ENCODE peak calls at places on chromosome 11, in five cellular contexts. L, A, E, N and M are unnamed samples.
A peak's percentile ranks its signal among the peaks of the same experiment; 100 is the strongest.

GRCh38 chr11:19903620-19904069 is 191.0 kb downstream of the NAV2 start:
- DNase-seq in E (peak; percentile 12), N (no peak), A (peak; percentile 74), L (peak; percentile 80), M (peak; percentile 18)

GRCh38 chr11:92163879-92164278 is 60.7 kb upstream of the FAT3 start:
- DNase-seq in L (no peak), N (no peak), E (no peak), A (no peak), M (no peak)

GRCh38 chr11:8777907-8778767 is 95.5 kb downstream of the RPL27A start:
- DNase-seq in N (no peak), E (no peak), L (no peak), A (peak; percentile 45), M (no peak)

GRCh38 chr11:86800076-86800955 is at the start of gene PRSS23:
- DNase-seq in L (peak; percentile 68), N (peak; percentile 79), A (peak; percentile 61), E (no peak), M (no peak)

GRCh38 chr11:75035911-75036536 is 47.3 kb downstream of the NEU3 start:
- DNase-seq in E (no peak), A (no peak), L (peak; percentile 51), N (no peak), M (no peak)

GRCh38 chr11:72135891-72136676 is 559 bp downstream of the FOLR3 start:
- DNase-seq in L (no peak), N (no peak), A (no peak), E (no peak), M (no peak)

GRCh38 chr11:72712168-72712721 is 38.0 kb upstream of the PDE2A start:
- DNase-seq in A (peak; percentile 61), L (no peak), E (no peak), N (peak; percentile 86), M (no peak)

GRCh38 chr11:116500833-116501622 is 271.8 kb downstream of the BUD13 start:
- DNase-seq in L (no peak), E (no peak), A (no peak), N (no peak), M (no peak)

GRCh38 chr11:1270476-1270875 is 39.0 kb downstream of the TOLLIP start:
- DNase-seq in N (peak; percentile 54), A (no peak), L (no peak), E (no peak), M (no peak)

GRCh38 chr11:1271002-1271401 is 38.4 kb downstream of the TOLLIP start:
- DNase-seq in E (no peak), L (peak; percentile 67), N (peak; percentile 56), A (no peak), M (no peak)

GRCh38 chr11:1272531-1272930 is 36.9 kb downstream of the TOLLIP start:
- DNase-seq in N (peak; percentile 61), A (no peak), E (no peak), L (no peak), M (no peak)

GRCh38 chr11:1271406-1271805 is 38.0 kb downstream of the TOLLIP start:
- DNase-seq in A (no peak), E (no peak), N (peak; percentile 52), L (no peak), M (no peak)

GRCh38 chr11:1271927-1272326 is 37.5 kb downstream of the TOLLIP start:
- DNase-seq in E (no peak), L (no peak), N (peak; percentile 68), A (no peak), M (no peak)
- H3K4me3 ChIP-seq in E (no peak overlapping the region), L (no peak overlapping the region), N (no peak overlapping the region), A (no peak overlapping the region), M (no peak overlapping the region)

DNA sequence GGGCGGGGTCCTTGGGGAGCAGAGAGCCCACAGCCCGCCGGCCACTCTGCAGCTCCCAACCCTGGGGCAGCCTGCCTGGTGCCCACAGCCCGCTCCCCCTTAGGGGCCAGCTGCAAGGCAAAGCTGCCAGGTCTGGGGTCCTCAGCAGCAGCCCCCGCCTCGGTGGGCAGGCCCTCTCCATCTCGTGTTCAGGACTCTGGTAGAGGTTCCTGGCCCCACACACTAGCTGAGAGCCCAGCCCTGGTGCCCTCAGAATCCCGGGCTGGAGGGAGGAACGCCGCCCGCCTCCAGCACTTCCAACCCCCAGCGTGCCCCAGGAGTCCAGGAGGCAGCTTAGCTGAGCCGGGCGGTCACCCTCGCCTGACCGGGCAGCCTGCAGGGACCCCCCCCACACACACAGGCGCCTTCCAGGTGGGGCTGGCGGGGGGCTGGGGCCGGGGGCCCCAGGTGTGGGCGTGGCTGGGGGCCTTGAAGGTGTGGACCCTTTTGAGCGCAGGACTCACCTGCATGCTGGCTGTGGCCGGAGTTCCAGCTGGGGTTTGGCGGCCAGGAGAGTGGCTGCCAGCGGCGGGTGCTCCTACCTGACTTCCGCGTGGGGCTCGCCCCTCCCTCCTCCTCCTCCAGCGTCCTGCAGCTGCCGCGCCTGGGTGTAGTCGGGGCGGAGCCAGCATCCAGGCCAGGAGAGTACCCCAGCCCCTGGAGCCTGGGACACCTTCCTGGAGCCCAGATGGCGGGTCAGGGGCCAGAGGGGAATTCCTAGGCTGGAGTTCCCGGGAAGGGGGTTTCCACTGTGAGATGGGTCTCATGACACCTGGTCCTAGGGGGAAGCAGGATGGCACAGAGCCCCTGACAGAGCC is at the start of gene ANO9:
- DNase-seq in E (peak; percentile 67), L (peak; percentile 32), A (peak; percentile 67), N (peak; percentile 89), M (no peak)
- H3K4me3 ChIP-seq in E (peak within 1 kb of the TSS; percentile 71), L (no peak within 1 kb of the TSS), A (no peak within 1 kb of the TSS), N (peak within 1 kb of the TSS; percentile 32), M (peak within 1 kb of the TSS; percentile 68)

GRCh38 chr11:121012091-121012490 is 11.8 kb upstream of the TBCEL start:
- DNase-seq in N (no peak), L (no peak), E (no peak), A (no peak), M (no peak)
- H3K4me3 ChIP-seq in N (no peak overlapping the region), L (no peak overlapping the region), E (no peak overlapping the region), A (no peak overlapping the region), M (no peak overlapping the region)

DNA sequence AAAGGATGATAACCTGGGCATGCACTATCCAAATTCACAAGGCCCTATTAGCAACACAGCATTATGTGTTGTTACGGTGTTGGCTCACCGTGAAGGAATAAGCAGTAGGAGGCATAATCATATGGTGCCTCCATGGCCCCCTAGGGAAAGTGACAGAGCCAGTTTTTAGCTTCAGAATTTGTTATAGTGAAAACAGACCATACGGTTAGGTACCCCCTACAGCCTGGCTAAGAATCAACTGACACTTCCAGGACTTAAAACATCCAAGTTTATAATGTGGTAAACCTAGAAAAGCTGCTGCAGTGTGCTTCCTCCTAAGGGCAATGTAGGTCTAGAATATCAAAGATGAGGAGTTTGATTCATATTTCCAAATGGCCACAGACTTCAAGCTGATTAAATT is 30.4 kb downstream of the KIF18A start:
- DNase-seq in A (no peak), N (no peak), L (no peak), E (no peak), M (no peak)
- H3K4me3 ChIP-seq in A (no peak overlapping the region), N (no peak overlapping the region), L (no peak overlapping the region), E (no peak overlapping the region), M (no peak overlapping the region)